ENCODE peak calls at places on chromosomes 11 and 22, in eight cellular contexts. Q is Calu3; E is stimulated activated CD8-positive, alpha-beta memory T cell treated with anti-CD3 and anti-CD28 coated beads, Interleukin-15, amount 100 ng/mL, for 1 hour; V is activated T-helper 1 cell treated with Interleukin-2 at 50 U/mL for 16 hours; M is CD8-positive, alpha-beta memory T cell; D is heart left ventricle; R is NCI-H1930; G is WTC11. O is an unnamed sample.

GRCh38 chr22:41825376-41825775 is 7.5 kb upstream of the SREBF2 start:
- DNase-seq in Q (no peak), V (no peak), M (no peak), E (no peak), D (peak; percentile 44), G (no peak), R (no peak), O (no peak)

GRCh38 chr11:1631066-1631568 is 1.5 kb downstream of the KRTAP5-5 start:
- DNase-seq in D (no peak), V (no peak), Q (no peak), M (no peak), G (no peak), R (no peak), E (no peak), O (no peak)

GRCh38 chr11:134815404-134815803 is 403.4 kb upstream of the B3GAT1 start:
- DNase-seq in G (no peak), Q (no peak), E (no peak), R (no peak), D (no peak), M (no peak), V (no peak), O (no peak)

GRCh38 chr11:76510060-76511047 is 65.5 kb downstream of the EMSY start:
- DNase-seq in G (no peak), Q (no peak), D (no peak), E (no peak), M (no peak), V (no peak), R (no peak), O (no peak)

GRCh38 chr11:104916442-104916841 is 18.2 kb upstream of the CASP12 start:
- DNase-seq in G (no peak), E (no peak), Q (no peak), D (no peak), V (no peak), M (no peak), R (no peak), O (no peak)

GRCh38 chr11:44634401-44635281 is 69.2 kb downstream of the CD82 start:
- DNase-seq in R (no peak), G (peak; percentile 80), E (no peak), Q (peak; percentile 74), M (no peak), V (no peak), D (peak; percentile 82), O (peak; percentile 6)

GRCh38 chr11:120302001-120302805 is 22.9 kb upstream of the TLCD5 start:
- DNase-seq in E (no peak), D (no peak), M (no peak), V (no peak), G (no peak), Q (peak; percentile 65), R (no peak), O (no peak)

GRCh38 chr11:130218501-130218900 is 58.9 kb downstream of the ST14 start:
- DNase-seq in Q (no peak), E (no peak), M (no peak), V (no peak), G (peak; percentile 2), D (no peak), R (no peak), O (no peak)

GRCh38 chr22:30562391-30562790 is 12.1 kb downstream of the GAL3ST1 start:
- DNase-seq in G (no peak), Q (peak; percentile 64), D (no peak), V (no peak), M (no peak), E (no peak), R (no peak), O (no peak)

GRCh38 chr11:134139873-134140331 is 71.0 kb downstream of the JAM3 start:
- DNase-seq in R (peak; percentile 7), E (peak; percentile 20), Q (peak; percentile 41), V (no peak), G (peak; percentile 70), D (peak; percentile 67), M (peak; percentile 20), O (peak; percentile 6)

GRCh38 chr22:20922141-20922751 is 5.0 kb downstream of the CRKL start:
- DNase-seq in D (no peak), M (no peak), E (no peak), G (no peak), V (no peak), Q (no peak), R (no peak), O (no peak)

GRCh38 chr11:58739725-58740430 is 8.1 kb upstream of the GLYAT start:
- DNase-seq in V (no peak), D (no peak), Q (no peak), M (no peak), E (no peak), R (no peak), G (no peak), O (no peak)

GRCh38 chr22:47599753-47600152 is 837.3 kb downstream of the TBC1D22A start:
- DNase-seq in V (no peak), E (no peak), M (no peak), R (no peak), Q (no peak), G (no peak), D (no peak), O (no peak)

GRCh38 chr11:36469063-36469462 is 41.0 kb downstream of the TRAF6 start:
- DNase-seq in Q (no peak), M (peak; percentile 12), V (no peak), G (peak; percentile 92), R (peak; percentile 17), E (no peak), D (no peak), O (no peak)

GRCh38 chr11:110711776-110712642 is at the start of gene ARHGAP20:
- DNase-seq in R (peak; percentile 34), Q (no peak), G (peak; percentile 71), D (peak; percentile 66), V (no peak), E (no peak), M (peak; percentile 16), O (no peak)

GRCh38 chr11:69049490-69049867 is 747 bp downstream of the TPCN2 start:
- DNase-seq in R (no peak), E (no peak), Q (no peak), V (no peak), M (no peak), G (no peak), D (no peak), O (peak; percentile 43)

GRCh38 chr11:34405079-34405858 is 33.5 kb upstream of the CAT start:
- DNase-seq in M (no peak), G (no peak), E (no peak), Q (no peak), R (no peak), V (no peak), D (no peak), O (peak; percentile 81)

GRCh38 chr11:46332568-46333128 is 14.6 kb upstream of the DGKZ start:
- DNase-seq in G (peak; percentile 55), Q (no peak), R (peak; percentile 17), E (no peak), V (peak; percentile 15), D (no peak), M (no peak), O (no peak)

GRCh38 chr11:44763111-44763820 is 36.5 kb downstream of the TSPAN18 start:
- DNase-seq in G (no peak), R (no peak), M (no peak), Q (no peak), V (no peak), D (no peak), E (no peak), O (no peak)

GRCh38 chr22:20014526-20015186 is 2.0 kb downstream of the ARVCF start:
- DNase-seq in D (peak; percentile 27), E (no peak), V (no peak), M (no peak), G (no peak), Q (no peak), R (no peak), O (no peak)

GRCh38 chr22:30833328-30833727 is 135.2 kb downstream of the MORC2 start:
- DNase-seq in D (no peak), M (no peak), Q (no peak), V (no peak), G (no peak), E (no peak), R (no peak), O (no peak)

GRCh38 chr22:48494968-48495750 is 1332.5 kb downstream of the BRD1 start:
- DNase-seq in E (no peak), M (no peak), R (no peak), V (no peak), D (peak; percentile 17), Q (no peak), G (no peak), O (no peak)

GRCh38 chr11:35735903-35736302 is 73.3 kb downstream of the TRIM44 start:
- DNase-seq in D (no peak), R (peak; percentile 63), Q (no peak), G (no peak), E (no peak), V (no peak), M (no peak), O (no peak)

GRCh38 chr22:24051568-24051967 is 40.5 kb downstream of the CABIN1 start:
- DNase-seq in Q (no peak), V (no peak), D (peak; percentile 43), G (no peak), R (no peak), M (no peak), E (no peak), O (no peak)

GRCh38 chr11:47330002-47330911 is 22.2 kb downstream of the MYBPC3 start:
- DNase-seq in E (no peak), G (no peak), M (no peak), R (no peak), V (no peak), Q (no peak), D (peak; percentile 59), O (no peak)

GRCh38 chr11:48538991-48539390 is 50.4 kb downstream of the OR4A47 start:
- DNase-seq in G (no peak), D (no peak), Q (no peak), E (no peak), V (no peak), M (no peak), R (no peak), O (no peak)

GRCh38 chr22:19714320-19715252 is at the start of gene SEPTIN5:
- DNase-seq in D (peak; percentile 50), M (no peak), G (no peak), E (no peak), R (no peak), Q (no peak), V (no peak), O (no peak)

GRCh38 chr22:30460147-30460546 is 11.7 kb downstream of the SEC14L3 start:
- DNase-seq in E (no peak), D (no peak), G (no peak), V (no peak), Q (peak; percentile 20), M (no peak), R (no peak), O (no peak)

GRCh38 chr11:33685061-33685460 is 15.6 kb downstream of the C11orf91 start:
- DNase-seq in Q (no peak), M (no peak), D (no peak), R (no peak), V (no peak), E (no peak), G (no peak), O (no peak)

GRCh38 chr11:61645179-61645868 is 34.9 kb upstream of the DAGLA start:
- DNase-seq in R (no peak), E (no peak), D (peak; percentile 57), M (no peak), V (no peak), G (no peak), Q (no peak), O (peak; percentile 90)

GRCh38 chr11:120306519-120307242 is 18.4 kb upstream of the TLCD5 start:
- DNase-seq in Q (peak; percentile 72), G (peak; percentile 52), D (no peak), E (no peak), V (no peak), R (no peak), M (no peak), O (peak; percentile 8)

GRCh38 chr22:42646569-42647525 is 2.3 kb downstream of the CYB5R3 start:
- DNase-seq in V (no peak), G (no peak), D (peak; percentile 91), Q (no peak), E (no peak), R (no peak), M (no peak), O (no peak)

GRCh38 chr22:46972901-46973831 is 210.7 kb downstream of the TBC1D22A start:
- DNase-seq in D (no peak), G (no peak), R (no peak), E (no peak), Q (no peak), M (no peak), V (no peak), O (no peak)

GRCh38 chr11:12289667-12290476 is 87.5 kb upstream of the PARVA start:
- DNase-seq in Q (no peak), R (no peak), V (no peak), M (no peak), E (no peak), G (no peak), D (no peak), O (no peak)

O was measured in MV-4-11.